ENCODE peak calls at places on chromosomes 5 and 9, in six cellular contexts. L, M, Y, N, Q and P are unnamed samples.

GRCh38 chr9:5553211-5553610 is 42.9 kb downstream of the PDCD1LG2 start:
- DNase-seq in L (no peak), M (no peak), Y (peak; percentile 91), N (no peak), Q (no peak), P (no peak)

GRCh38 chr5:4212981-4213819 is 617.6 kb downstream of the IRX1 start:
- DNase-seq in L (no peak), M (no peak), Y (no peak), N (no peak), Q (peak; percentile 30), P (no peak)

GRCh38 chr9:107281164-107281563 is 1.9 kb upstream of the RAD23B start:
- DNase-seq in L (no peak), M (no peak), Y (no peak), N (no peak), Q (no peak), P (no peak)

GRCh38 chr5:138024117-138024516 is 8.8 kb downstream of the FAM13B start:
- DNase-seq in L (no peak), M (no peak), Y (peak; percentile 20), N (no peak), Q (no peak), P (no peak)

GRCh38 chr5:56456002-56456401 is 222.9 kb upstream of the ANKRD55 start:
- DNase-seq in L (no peak), M (no peak), Y (no peak), N (no peak), Q (no peak), P (no peak)

GRCh38 chr5:131505237-131505908 is 129.7 kb downstream of the RAPGEF6 start:
- DNase-seq in L (no peak), M (no peak), Y (peak; percentile 35), N (no peak), Q (no peak), P (no peak)

GRCh38 chr5:78647411-78647818 is 1.2 kb downstream of the LHFPL2 start:
- DNase-seq in L (no peak), M (peak; percentile 12), Y (peak; percentile 40), N (no peak), Q (no peak), P (no peak)

GRCh38 chr5:175378444-175379028 is 65.4 kb downstream of the DRD1 start:
- DNase-seq in L (no peak), M (peak; percentile 67), Y (no peak), N (no peak), Q (no peak), P (peak; percentile 34)

GRCh38 chr9:112694910-112695555 is 22.9 kb downstream of the INIP start:
- DNase-seq in L (no peak), M (no peak), Y (no peak), N (no peak), Q (no peak), P (no peak)

GRCh38 chr5:172683264-172683663 is 42.2 kb downstream of the NEURL1B start:
- DNase-seq in L (no peak), M (no peak), Y (no peak), N (no peak), Q (peak; percentile 67), P (no peak)

GRCh38 chr9:653421-653820 is 188.1 kb upstream of the DMRT1 start:
- DNase-seq in L (no peak), M (no peak), Y (no peak), N (no peak), Q (no peak), P (no peak)

GRCh38 chr5:80225189-80225588 is 30.7 kb downstream of the SERINC5 start:
- DNase-seq in L (no peak), M (no peak), Y (no peak), N (no peak), Q (no peak), P (no peak)